ENCODE peak calls at places on chromosomes 16 and 17, in four cellular contexts. N is HCT116, S is HepG2, Y is SK-N-SH. I is an unnamed sample.

GRCh38 chr16:46582313-46582712 is 38.9 kb downstream of the SHCBP1 start:
- DNase-seq in N (no peak), S (no peak), Y (no peak), I (no peak)

GRCh38 chr17:10380631-10381408 is 8.0 kb upstream of the MYH13 start:
- DNase-seq in N (no peak), S (no peak), Y (no peak), I (no peak)

GRCh38 chr17:68456529-68457167 is 648 bp downstream of the WIPI1 start:
- DNase-seq in N (peak), S (peak), Y (peak), I (peak)

GRCh38 chr17:17414316-17414937 is 62.4 kb upstream of the MED9 start:
- DNase-seq in N (no peak), S (no peak), Y (no peak), I (no peak)

GRCh38 chr17:43952724-43953666 is 745 bp downstream of the PYY start:
- DNase-seq in N (no peak), S (no peak), Y (no peak), I (no peak)

GRCh38 chr17:29155235-29155965 is 24.8 kb downstream of the MYO18A start:
- DNase-seq in N (peak), S (peak), Y (peak), I (no peak)

GRCh38 chr17:17463821-17464220 is 13.0 kb upstream of the MED9 start:
- DNase-seq in N (no peak), S (no peak), Y (no peak), I (no peak)

GRCh38 chr17:7281953-7282751 is 634 bp downstream of the SLC2A4 start:
- DNase-seq in N (no peak), S (no peak), Y (peak), I (no peak)

GRCh38 chr16:88686439-88687253 is at the start of gene SNAI3:
- DNase-seq in N (peak), S (peak), Y (peak), I (peak)

GRCh38 chr17:8477653-8478441 is 42.2 kb downstream of the NDEL1 start:
- DNase-seq in N (no peak), S (peak), Y (no peak), I (no peak)

GRCh38 chr16:49483251-49483650 is 109.6 kb downstream of the C16orf78 start:
- DNase-seq in N (no peak), S (no peak), Y (no peak), I (no peak)

GRCh38 chr17:73746314-73747073 is 102.2 kb upstream of the SDK2 start:
- DNase-seq in N (no peak), S (no peak), Y (peak), I (no peak)

GRCh38 chr17:78716814-78717393 is 65.2 kb downstream of the CYTH1 start:
- DNase-seq in N (no peak), S (no peak), Y (peak), I (no peak)

GRCh38 chr16:8631818-8632217 is 10.3 kb downstream of the METTL22 start:
- DNase-seq in N (no peak), S (no peak), Y (no peak), I (no peak)
- TF ChIP-seq JUND in N (no peak), S (no peak), Y (no peak), I (no peak)

GRCh38 chr17:39097537-39097936 is 53.9 kb downstream of the PLXDC1 start:
- DNase-seq in N (no peak), S (no peak), Y (no peak), I (no peak)
- TF ChIP-seq JUND in N (no peak), S (no peak), Y (no peak), I (no peak)

GRCh38 chr17:21214015-21214776 is at the start of gene TMEM11:
- DNase-seq in N (peak), S (peak), Y (peak), I (peak)

GRCh38 chr17:21214777-21215541 is 998 bp upstream of the TMEM11 start:
- DNase-seq in N (no peak), S (no peak), Y (no peak), I (no peak)

GRCh38 chr17:21213005-21213404 is 956 bp downstream of the TMEM11 start:
- DNase-seq in N (no peak), S (no peak), Y (no peak), I (no peak)

GRCh38 chr17:21211825-21212479 is 2.0 kb downstream of the TMEM11 start:
- DNase-seq in N (no peak), S (no peak), Y (no peak), I (no peak)

DNA sequence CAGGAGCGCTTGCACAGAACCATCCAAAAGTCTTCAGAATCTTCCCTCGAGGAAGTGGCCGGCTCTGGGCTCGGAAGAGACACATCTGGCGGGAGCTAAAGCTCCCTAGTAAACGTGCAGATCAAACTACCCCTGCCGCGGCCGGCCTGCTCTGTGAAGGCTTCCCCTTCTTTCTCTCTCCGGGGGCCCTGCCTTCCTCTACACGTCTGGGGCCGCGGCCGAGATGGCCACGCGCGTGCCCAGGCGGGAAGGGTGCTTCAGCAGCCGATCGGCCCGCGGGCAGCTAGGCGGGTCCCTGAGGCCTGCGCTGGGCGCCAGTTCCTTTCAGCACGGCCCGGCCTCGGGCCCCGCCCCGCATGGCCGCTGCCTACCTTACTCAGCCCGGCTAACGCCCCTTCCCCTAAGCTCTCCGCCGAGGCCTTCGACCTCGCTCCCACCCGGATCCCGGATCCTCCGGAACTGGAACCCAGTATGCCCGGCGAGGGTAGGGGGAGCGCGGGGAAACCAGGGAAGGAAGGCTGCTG is 408 bp downstream of the TMEM11 start:
- DNase-seq in N (no peak), S (no peak), Y (peak), I (no peak)
- TF ChIP-seq JUND in N (no peak), S (no peak), Y (no peak), I (no peak)

GRCh38 chr17:82489851-82490511 is 29.6 kb upstream of the FOXK2 start:
- DNase-seq in N (no peak), S (no peak), Y (no peak), I (no peak)
- TF ChIP-seq JUND in N (no peak), S (no peak), Y (no peak), I (no peak)

GRCh38 chr17:67390646-67391480 is 13.8 kb downstream of the PITPNC1 start:
- DNase-seq in N (peak), S (peak), Y (no peak), I (peak)
- TF ChIP-seq JUND in N (peak), S (no peak), Y (peak), I (no peak)

GRCh38 chr16:58755989-58756649 is 22.0 kb upstream of the GOT2 start:
- DNase-seq in N (peak), S (peak), Y (peak), I (peak)
- TF ChIP-seq JUND in N (no peak), S (no peak), Y (no peak), I (no peak)

GRCh38 chr16:78125112-78125844 is 25.8 kb downstream of the WWOX start:
- DNase-seq in N (no peak), S (no peak), Y (no peak), I (no peak)

GRCh38 chr16:78127130-78127529 is 27.7 kb downstream of the WWOX start:
- DNase-seq in N (no peak), S (no peak), Y (no peak), I (no peak)

GRCh38 chr16:78126662-78127061 is 27.2 kb downstream of the WWOX start:
- DNase-seq in N (no peak), S (no peak), Y (no peak), I (no peak)

GRCh38 chr16:78118469-78119025 is 19.1 kb downstream of the WWOX start:
- DNase-seq in N (no peak), S (no peak), Y (no peak), I (no peak)

GRCh38 chr16:78122774-78123315 is 23.4 kb downstream of the WWOX start:
- DNase-seq in N (peak), S (peak), Y (peak), I (peak)
- TF ChIP-seq JUND in N (no peak), S (no peak), Y (no peak), I (no peak)

GRCh38 chr16:28140788-28141618 is 70.8 kb downstream of the XPO6 start:
- DNase-seq in N (no peak), S (peak), Y (no peak), I (no peak)
- TF ChIP-seq JUND in N (no peak), S (no peak), Y (no peak), I (no peak)

DNA sequence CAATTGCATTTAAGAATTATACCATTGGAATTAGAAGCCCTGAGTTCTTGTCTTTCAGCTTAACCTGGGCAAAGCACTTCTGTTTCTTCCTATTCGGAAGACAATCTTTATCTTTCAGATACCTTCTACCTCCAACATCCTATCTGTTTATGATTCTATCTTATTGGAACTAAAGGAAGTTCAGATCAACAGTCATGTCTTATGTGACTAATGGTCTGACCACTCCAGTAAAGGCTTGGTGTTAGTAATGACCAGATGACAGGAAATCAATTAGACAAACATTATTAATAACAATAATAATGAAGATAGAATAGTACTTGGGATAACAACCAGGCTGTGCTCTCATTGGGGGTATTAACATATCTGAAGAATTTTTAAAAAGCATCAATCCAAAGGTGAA is 11.3 kb downstream of the HS3ST3A1 start:
- DNase-seq in N (no peak), S (no peak), Y (no peak), I (no peak)
- TF ChIP-seq JUND in N (no peak), S (no peak), Y (peak), I (no peak)

I was measured in T47D.